ENCODE peak calls at places on chromosome 15, in six cellular contexts. L, U, B, T, H and X are unnamed samples.

GRCh38 chr15:79283252-79284048 is 928 bp downstream of the ANKRD34C start:
- DNase-seq in L (peak; percentile 85), H (peak; percentile 18), B (peak; percentile 80), U (peak; percentile 61), T (no peak), X (no peak)

GRCh38 chr15:70355275-70355795 is 257.6 kb upstream of the TLE3 start:
- DNase-seq in B (no peak), L (peak; percentile 26), T (no peak), H (no peak), U (no peak), X (no peak)

GRCh38 chr15:60553163-60553562 is 74.2 kb upstream of the ICE2 start:
- DNase-seq in B (no peak), U (no peak), T (no peak), H (no peak), L (no peak), X (no peak)

GRCh38 chr15:74373731-74374647 is 6.5 kb upstream of the CYP11A1 start:
- DNase-seq in B (peak; percentile 95), H (peak; percentile 83), U (peak; percentile 95), L (peak; percentile 97), T (peak; percentile 95), X (peak; percentile 96)

GRCh38 chr15:57747206-57747605 is 40.7 kb downstream of the POLR2M start:
- DNase-seq in T (no peak), U (no peak), L (no peak), H (no peak), B (no peak), X (peak; percentile 50)

GRCh38 chr15:25764980-25765735 is 98.0 kb downstream of the ATP10A start:
- DNase-seq in U (no peak), T (no peak), H (no peak), B (no peak), L (no peak), X (no peak)

GRCh38 chr15:93033434-93034045 is 55.5 kb downstream of the RGMA start:
- DNase-seq in L (no peak), B (no peak), H (no peak), U (no peak), T (no peak), X (no peak)

GRCh38 chr15:75161788-75162414 is 39.8 kb upstream of the C15orf39 start:
- DNase-seq in T (no peak), H (no peak), U (no peak), L (no peak), B (peak; percentile 70), X (peak; percentile 83)

GRCh38 chr15:69253156-69253555 is 45.6 kb upstream of the PAQR5 start:
- DNase-seq in T (no peak), B (peak; percentile 16), L (no peak), H (peak; percentile 80), U (peak; percentile 8), X (no peak)

GRCh38 chr15:48893311-48893710 is 15.4 kb downstream of the EID1 start:
- DNase-seq in T (no peak), B (no peak), U (no peak), L (no peak), H (no peak), X (no peak)

GRCh38 chr15:34049096-34049495 is 10.1 kb upstream of the AVEN start:
- DNase-seq in H (peak; percentile 91), L (no peak), B (peak; percentile 25), T (no peak), U (no peak), X (no peak)

GRCh38 chr15:29103825-29104565 is 165.6 kb downstream of the NSMCE3 start:
- DNase-seq in L (peak; percentile 91), T (peak; percentile 58), U (peak; percentile 57), H (peak; percentile 79), B (peak; percentile 91), X (peak; percentile 58)

GRCh38 chr15:100614336-100614735 is 11.9 kb downstream of the ASB7 start:
- DNase-seq in H (no peak), B (no peak), T (no peak), L (no peak), U (no peak), X (no peak)

GRCh38 chr15:40353697-40354096 is 2.9 kb downstream of the PHGR1 start:
- DNase-seq in L (no peak), U (no peak), H (no peak), T (peak; percentile 88), B (no peak), X (no peak)

GRCh38 chr15:64354683-64355558 is 1.1 kb downstream of the CSNK1G1 start:
- DNase-seq in T (no peak), B (no peak), L (no peak), U (peak; percentile 9), H (no peak), X (no peak)

GRCh38 chr15:85858586-85859375 is 64.1 kb upstream of the KLHL25 start:
- DNase-seq in U (peak; percentile 74), H (peak; percentile 24), B (peak; percentile 87), T (peak; percentile 81), L (peak; percentile 88), X (peak; percentile 85)

GRCh38 chr15:24878153-24878552 is 76.6 kb upstream of the SNRPN start:
- DNase-seq in B (no peak), U (peak; percentile 50), T (no peak), H (peak; percentile 2), L (peak; percentile 78), X (no peak)

GRCh38 chr15:55277116-55277564 is 12.5 kb downstream of the RAB27A start:
- DNase-seq in H (no peak), B (no peak), T (no peak), L (no peak), U (no peak), X (no peak)

GRCh38 chr15:92810418-92811138 is 89.5 kb upstream of the CHD2 start:
- DNase-seq in T (peak; percentile 86), L (peak; percentile 83), B (peak; percentile 52), H (peak; percentile 53), U (peak; percentile 84), X (no peak)

GRCh38 chr15:40302288-40302886 is 5.3 kb downstream of the PLCB2 start:
- DNase-seq in L (peak; percentile 62), B (no peak), T (no peak), H (no peak), U (no peak), X (no peak)

GRCh38 chr15:60004846-60005351 is 788 bp downstream of the FOXB1 start:
- DNase-seq in U (no peak), B (no peak), H (no peak), T (no peak), L (peak; percentile 78), X (peak; percentile 79)

GRCh38 chr15:70252056-70252935 is 154.6 kb upstream of the TLE3 start:
- DNase-seq in B (no peak), L (peak; percentile 66), T (no peak), H (no peak), U (peak; percentile 18), X (peak; percentile 29)

GRCh38 chr15:66563126-66563525 is 2.7 kb downstream of the LCTL start:
- DNase-seq in L (no peak), H (no peak), B (no peak), T (no peak), U (no peak), X (no peak)
- H3K27ac ChIP-seq in L (no peak overlapping the region), H (no peak overlapping the region), B (no peak overlapping the region), T (no peak overlapping the region), U (no peak overlapping the region), X (no peak overlapping the region)

GRCh38 chr15:90954712-90955671 is at the start of gene RCCD1:
- DNase-seq in T (peak; percentile 97), L (peak; percentile 98), U (peak; percentile 97), H (peak; percentile 93), B (peak; percentile 97), X (peak; percentile 98)
- H3K27ac ChIP-seq in T (peak within 1 kb of the TSS; percentile 96), L (no peak within 1 kb of the TSS), U (peak within 1 kb of the TSS; percentile 87), H (peak within 1 kb of the TSS; percentile 85), B (peak within 1 kb of the TSS; percentile 93), X (peak within 1 kb of the TSS; percentile 84)

DNA sequence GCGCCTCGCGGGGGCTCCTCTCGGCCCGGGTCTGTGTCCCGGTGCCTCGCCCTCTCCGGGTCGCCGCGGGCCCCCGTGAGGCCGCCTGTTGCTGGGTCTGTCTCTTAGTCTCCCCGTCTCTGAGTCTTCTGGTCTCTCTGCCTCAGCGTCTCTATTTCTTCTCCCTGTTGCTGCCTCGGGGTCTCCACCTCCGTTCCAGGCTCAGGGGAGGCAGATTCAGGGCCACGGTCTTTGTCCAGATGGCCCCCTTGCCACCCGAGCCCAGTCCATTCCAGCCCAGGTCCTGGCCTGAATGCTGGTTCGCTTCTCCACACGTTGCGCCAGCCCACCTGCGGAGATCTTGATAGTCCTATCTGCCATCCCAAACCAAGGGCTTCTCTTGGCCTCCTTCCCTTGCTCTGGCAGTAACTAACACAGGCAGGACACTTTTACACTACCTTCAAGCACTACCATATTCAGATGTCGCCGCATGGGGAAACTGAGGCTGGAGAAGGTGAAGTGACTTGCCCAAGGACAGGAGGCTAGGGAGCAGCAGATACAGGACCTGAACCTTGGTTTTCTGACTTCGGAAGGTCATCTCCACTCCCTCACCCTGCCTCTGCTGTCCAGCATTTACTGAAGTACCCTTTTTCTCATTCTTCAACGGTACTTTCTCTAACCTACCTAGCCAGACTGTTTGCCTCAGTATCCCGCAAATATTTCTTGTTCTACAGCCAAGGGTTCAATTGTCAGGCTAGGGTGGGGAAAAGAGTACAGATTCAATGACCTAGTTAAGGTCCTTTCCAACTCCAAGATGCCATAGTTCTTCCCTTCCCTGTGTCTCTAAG is 616 bp upstream of the IGDCC4 start:
- DNase-seq in T (no peak), B (no peak), H (no peak), U (no peak), L (peak; percentile 68), X (no peak)
- H3K27ac ChIP-seq in T (peak overlapping the region; percentile 17), B (peak overlapping the region; percentile 57), H (no peak overlapping the region), U (no peak overlapping the region), L (no peak overlapping the region), X (no peak overlapping the region)

GRCh38 chr15:28025413-28025812 is 73.7 kb downstream of the OCA2 start:
- DNase-seq in L (peak; percentile 62), H (no peak), B (no peak), T (no peak), U (no peak), X (no peak)

GRCh38 chr15:28022961-28023360 is 76.2 kb downstream of the OCA2 start:
- DNase-seq in L (no peak), B (no peak), H (no peak), U (no peak), T (no peak), X (no peak)

GRCh38 chr15:28024889-28025250 is 74.2 kb downstream of the OCA2 start:
- DNase-seq in T (no peak), H (no peak), L (no peak), B (no peak), U (no peak), X (no peak)

GRCh38 chr15:28023422-28023821 is 75.7 kb downstream of the OCA2 start:
- DNase-seq in H (no peak), L (no peak), U (no peak), T (peak; percentile 7), B (no peak), X (no peak)

DNA sequence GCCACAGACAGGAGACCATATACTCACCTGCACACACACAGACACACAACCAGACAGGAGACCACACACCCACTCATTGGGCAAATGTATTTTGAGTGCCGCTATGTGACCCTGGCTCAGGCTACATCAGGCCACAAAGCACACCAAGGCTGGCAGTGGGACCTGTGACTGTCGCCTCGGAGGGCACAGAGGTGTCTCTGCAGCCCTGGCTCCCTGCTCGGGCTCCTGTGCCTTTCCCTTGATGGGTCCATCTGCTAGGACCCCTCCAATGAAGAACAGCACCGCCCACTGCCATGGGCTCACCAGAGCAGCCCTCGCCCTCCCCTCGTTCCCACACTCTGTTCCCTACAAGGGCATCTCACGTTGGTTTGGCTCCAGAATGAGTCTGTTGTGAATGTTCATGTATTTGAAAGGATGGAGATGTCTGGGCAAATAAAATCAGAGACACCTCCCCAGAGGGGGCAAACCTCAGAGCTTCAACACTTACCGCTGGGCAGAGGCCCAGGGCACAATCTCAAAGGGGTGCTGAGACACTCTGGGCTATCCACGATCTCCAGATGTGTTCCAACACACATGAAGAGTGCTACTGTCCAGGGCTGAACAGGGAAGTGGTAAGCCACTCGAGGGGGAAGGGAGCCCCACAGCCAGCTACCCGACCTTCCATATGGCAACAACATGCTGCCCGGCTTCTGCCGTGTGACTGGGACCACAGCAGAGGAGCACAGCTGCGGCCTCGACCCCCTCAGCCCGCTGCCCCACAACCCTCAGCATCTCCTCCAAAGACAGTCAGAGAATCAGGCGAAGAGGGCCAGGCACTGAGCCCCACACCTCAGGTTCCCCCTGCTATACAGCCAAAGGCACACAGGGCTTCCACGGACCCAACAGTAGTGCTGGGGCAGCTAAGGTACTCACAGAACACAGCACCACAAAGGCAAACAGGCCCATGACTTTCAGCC is 74.9 kb downstream of the OCA2 start:
- DNase-seq in T (peak; percentile 5), L (peak; percentile 67), H (no peak), B (no peak), U (no peak), X (no peak)
- H3K27ac ChIP-seq in T (no peak overlapping the region), L (no peak overlapping the region), H (no peak overlapping the region), B (no peak overlapping the region), U (no peak overlapping the region), X (no peak overlapping the region)